ENCODE peak calls at places on chromosome 6, in nine cellular contexts. H is IMR-90, Y is OCI-LY7, N is BJ, O is ovary, K is Karpas-422, Z is uterus, X is neural progenitor cell, L is fibroblast of pulmonary artery. V is an unnamed sample.

GRCh38 chr6:143506199-143506598 is 5.3 kb downstream of the FUCA2 start:
- DNase-seq in O (no peak), H (no peak), X (no peak), N (no peak), Y (no peak), Z (no peak), L (no peak), K (no peak), V (no peak)

GRCh38 chr6:4613381-4613780 is 162.8 kb upstream of the CDYL start:
- DNase-seq in K (no peak), L (no peak), O (no peak), Y (no peak), Z (no peak), H (no peak), X (no peak), N (no peak), V (no peak)

GRCh38 chr6:85360794-85361642 is 88.9 kb upstream of the NT5E start:
- DNase-seq in K (no peak), X (no peak), Z (no peak), Y (no peak), N (peak; percentile 93), L (peak; percentile 90), O (no peak), H (peak; percentile 98), V (peak; percentile 86)

GRCh38 chr6:28537065-28537464 is 11.4 kb downstream of the GPX5 start:
- DNase-seq in N (no peak), O (no peak), Y (no peak), K (no peak), H (peak; percentile 5), Z (no peak), L (peak; percentile 39), X (peak; percentile 49), V (peak; percentile 37)

GRCh38 chr6:109678240-109678639 is 12.8 kb downstream of the AK9 start:
- DNase-seq in H (no peak), Z (no peak), X (no peak), K (no peak), O (no peak), Y (no peak), N (no peak), L (no peak), V (no peak)

GRCh38 chr6:41153451-41153850 is 696 bp downstream of the TREML1 start:
- DNase-seq in N (no peak), L (no peak), H (no peak), X (no peak), O (no peak), Z (no peak), K (no peak), Y (no peak), V (no peak)

GRCh38 chr6:11798096-11798495 is 19.5 kb upstream of the ADTRP start:
- DNase-seq in H (no peak), X (no peak), Z (no peak), O (no peak), L (no peak), N (peak; percentile 44), K (no peak), Y (no peak), V (no peak)

GRCh38 chr6:20655317-20655716 is 121.1 kb downstream of the CDKAL1 start:
- DNase-seq in K (peak; percentile 22), Y (no peak), O (no peak), Z (no peak), L (no peak), X (no peak), N (no peak), H (peak; percentile 53), V (peak; percentile 14)

GRCh38 chr6:47670851-47671250 is 27.5 kb upstream of the ADGRF4 start:
- DNase-seq in Z (no peak), L (no peak), K (no peak), Y (no peak), O (no peak), H (no peak), X (peak; percentile 68), N (no peak), V (no peak)

GRCh38 chr6:47674673-47675072 is 23.7 kb upstream of the ADGRF4 start:
- DNase-seq in N (no peak), Z (no peak), O (no peak), H (no peak), K (no peak), Y (no peak), X (no peak), L (no peak), V (no peak)

GRCh38 chr6:47671777-47672176 is 26.6 kb upstream of the ADGRF4 start:
- DNase-seq in Z (no peak), O (no peak), H (no peak), L (no peak), K (no peak), N (no peak), X (no peak), Y (no peak), V (no peak)

GRCh38 chr6:47672816-47673215 is 25.6 kb upstream of the ADGRF4 start:
- DNase-seq in L (no peak), Z (no peak), X (no peak), Y (no peak), O (no peak), H (no peak), K (no peak), N (no peak), V (no peak)

DNA sequence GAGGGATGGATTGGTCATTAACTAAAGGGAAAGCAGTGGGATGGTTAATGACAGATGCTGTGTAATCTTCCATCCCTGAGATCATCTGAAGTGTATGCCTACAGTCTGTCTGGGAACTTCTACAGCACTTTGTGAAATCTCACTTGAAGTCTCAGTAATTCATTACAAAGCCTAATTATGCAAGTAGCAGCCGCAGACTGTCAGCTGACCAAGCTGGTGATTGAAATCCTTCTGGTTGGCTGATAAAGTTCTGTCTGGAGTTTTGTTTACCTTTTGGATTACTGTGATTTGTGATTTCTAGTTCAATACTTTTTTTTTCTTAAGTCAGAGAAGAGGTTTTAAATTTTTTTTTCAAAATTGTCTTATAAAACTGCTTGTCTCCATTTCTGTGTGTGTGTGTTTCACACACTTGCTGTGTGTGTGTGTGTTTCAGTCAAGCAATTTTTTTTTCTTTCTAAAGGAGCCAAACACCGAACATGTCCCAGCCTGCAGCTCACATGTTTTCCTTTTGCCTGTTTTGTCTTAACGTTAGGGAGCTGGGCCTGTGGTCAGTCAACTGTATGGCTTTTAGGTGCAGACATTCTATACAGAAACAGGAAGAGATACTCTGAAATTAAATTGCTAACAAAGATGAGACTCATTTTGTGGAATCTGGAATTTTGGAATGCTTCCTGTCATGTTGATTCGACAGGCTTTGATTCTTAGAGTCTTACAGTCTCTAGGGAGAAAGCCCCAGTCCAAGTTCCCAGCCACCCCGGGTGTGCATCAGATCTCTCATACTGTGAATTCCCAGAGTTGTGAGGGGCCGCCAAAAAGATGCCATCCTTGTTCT is 28.5 kb upstream of the ADGRF4 start:
- DNase-seq in L (no peak), Y (no peak), N (no peak), O (no peak), X (peak; percentile 69), Z (no peak), H (no peak), K (no peak), V (peak; percentile 14)
- H3K4me3 ChIP-seq in L (no peak overlapping the region), Y (no peak overlapping the region), N (no peak overlapping the region), O (no peak overlapping the region), X (peak overlapping the region; percentile 2), Z (no peak overlapping the region), H (no peak overlapping the region), K (no peak overlapping the region), V (no peak overlapping the region)

GRCh38 chr6:30130887-30131862 is 4.8 kb upstream of the TRIM40 start:
- DNase-seq in L (peak; percentile 88), X (peak; percentile 92), K (peak; percentile 88), H (peak; percentile 85), Z (peak; percentile 54), N (no peak), Y (peak; percentile 89), O (peak; percentile 58), V (peak; percentile 90)
- H3K4me3 ChIP-seq in L (no peak overlapping the region), X (no peak overlapping the region), K (no peak overlapping the region), H (no peak overlapping the region), Z (no peak overlapping the region), N (no peak overlapping the region), Y (no peak overlapping the region), O (no peak overlapping the region), V (no peak overlapping the region)

GRCh38 chr6:141758430-141758829 is 374.3 kb upstream of the GJE1 start:
- DNase-seq in Z (no peak), H (no peak), N (no peak), Y (no peak), O (no peak), X (no peak), L (no peak), K (peak; percentile 16), V (no peak)

GRCh38 chr6:141753180-141753579 is 379.5 kb upstream of the GJE1 start:
- DNase-seq in H (no peak), X (no peak), Y (no peak), O (no peak), L (peak; percentile 3), Z (no peak), K (peak; percentile 20), N (no peak), V (no peak)

GRCh38 chr6:141752677-141753076 is 380.0 kb upstream of the GJE1 start:
- DNase-seq in X (no peak), N (no peak), K (peak; percentile 22), H (no peak), Z (no peak), L (peak; percentile 1), O (no peak), Y (no peak), V (no peak)
- H3K4me3 ChIP-seq in X (no peak overlapping the region), N (no peak overlapping the region), K (no peak overlapping the region), H (no peak overlapping the region), Z (no peak overlapping the region), L (no peak overlapping the region), O (no peak overlapping the region), Y (no peak overlapping the region), V (no peak overlapping the region)

DNA sequence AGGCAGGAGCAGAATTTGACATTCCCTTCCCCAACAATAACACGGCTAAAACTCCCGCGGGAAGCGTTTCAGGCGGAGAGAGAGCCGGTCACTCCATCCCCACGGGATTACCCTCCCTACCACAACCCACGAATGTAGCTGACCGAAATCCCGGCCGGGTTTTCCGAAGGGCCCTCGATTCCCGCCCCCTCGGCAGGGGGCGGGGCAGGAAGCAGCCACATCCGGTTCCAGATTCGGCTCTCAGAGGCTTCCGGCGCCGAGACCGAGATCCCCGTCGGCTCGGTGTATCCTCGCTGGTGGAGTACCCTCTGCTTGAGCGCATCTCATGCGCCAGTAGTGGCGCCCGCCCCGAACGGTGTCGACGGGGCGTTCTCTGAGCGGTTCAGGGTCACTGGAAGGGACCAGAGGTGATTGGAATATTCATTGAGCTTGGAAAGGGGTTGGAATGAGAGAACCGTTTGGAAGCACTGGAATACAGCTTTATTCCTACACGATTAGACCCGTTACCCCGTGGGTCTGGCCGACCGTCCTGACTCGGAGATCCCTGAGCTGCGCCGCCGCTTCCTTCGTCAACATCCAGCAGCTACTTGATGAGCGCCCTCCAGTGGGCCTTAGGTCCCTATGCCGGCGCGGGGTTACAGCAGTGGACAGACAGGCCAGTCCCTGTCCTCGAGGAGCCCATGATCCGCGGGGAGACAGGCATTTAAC is 649 bp upstream of the RGL2 start:
- DNase-seq in K (peak; percentile 97), Z (peak; percentile 93), O (peak; percentile 90), H (peak; percentile 88), N (no peak), Y (peak; percentile 96), X (peak; percentile 96), L (peak; percentile 92), V (peak; percentile 95)
- H3K4me3 ChIP-seq in K (peak overlapping the region; percentile 74), Z (peak overlapping the region; percentile 66), O (peak overlapping the region; percentile 69), H (peak overlapping the region; percentile 78), N (peak overlapping the region; percentile 81), Y (peak overlapping the region; percentile 83), X (peak overlapping the region; percentile 90), L (peak overlapping the region; percentile 81), V (peak overlapping the region; percentile 80)

GRCh38 chr6:35231563-35231962 is 17.8 kb downstream of the SCUBE3 start:
- DNase-seq in L (no peak), Y (no peak), O (no peak), Z (no peak), N (no peak), K (no peak), H (no peak), X (no peak), V (no peak)
- H3K4me3 ChIP-seq in L (no peak overlapping the region), Y (no peak overlapping the region), O (no peak overlapping the region), Z (no peak overlapping the region), N (no peak overlapping the region), K (no peak overlapping the region), H (no peak overlapping the region), X (no peak overlapping the region), V (no peak overlapping the region)

V was measured in cardiac fibroblast.